ENCODE peak calls at places on chromosome 5, in six cellular contexts. T, O, Y, U, H and F are unnamed samples.

GRCh38 chr5:1293997-1294838 is 650 bp downstream of the TERT start:
- DNase-seq in H (no peak), Y (peak), U (no peak), O (no peak), T (no peak), F (no peak)

GRCh38 chr5:38889424-38889823 is 43.6 kb downstream of the OSMR start:
- DNase-seq in T (no peak), Y (no peak), O (no peak), U (no peak), H (no peak), F (no peak)

GRCh38 chr5:9390128-9390527 is 155.7 kb downstream of the SEMA5A start:
- DNase-seq in U (no peak), T (no peak), O (no peak), Y (no peak), H (no peak), F (no peak)

GRCh38 chr5:178150977-178151734 is 2.5 kb downstream of the NHP2 start:
- DNase-seq in Y (no peak), T (peak), U (no peak), H (no peak), O (no peak), F (no peak)

GRCh38 chr5:158752656-158752973 is 347.1 kb downstream of the EBF1 start:
- DNase-seq in O (no peak), H (no peak), Y (no peak), T (no peak), U (no peak), F (no peak)

GRCh38 chr5:165497707-165498106 is 1992.3 kb downstream of the MAT2B start:
- DNase-seq in O (no peak), T (peak), U (no peak), H (no peak), Y (peak), F (peak)

GRCh38 chr5:32153723-32154122 is 20.4 kb downstream of the GOLPH3 start:
- DNase-seq in O (peak), Y (no peak), U (no peak), H (no peak), T (peak), F (peak)

GRCh38 chr5:144504929-144505578 is 334.4 kb downstream of the KCTD16 start:
- DNase-seq in T (peak), H (no peak), O (no peak), Y (peak), U (no peak), F (no peak)

GRCh38 chr5:157359350-157359910 is 93.5 kb downstream of the CYFIP2 start:
- DNase-seq in T (peak), O (no peak), Y (no peak), H (no peak), U (no peak), F (no peak)

GRCh38 chr5:57442080-57442839 is 40.4 kb downstream of the ACTBL2 start:
- DNase-seq in H (peak), U (no peak), T (peak), Y (no peak), O (peak), F (peak)

GRCh38 chr5:610011-610743 is 2.0 kb upstream of the CEP72 start:
- DNase-seq in H (no peak), T (no peak), O (no peak), Y (no peak), U (no peak), F (no peak)

GRCh38 chr5:33679791-33680190 is 212.0 kb downstream of the ADAMTS12 start:
- DNase-seq in O (peak), Y (no peak), T (peak), U (no peak), H (no peak), F (peak)

GRCh38 chr5:129972774-129973173 is 68.5 kb downstream of the CHSY3 start:
- DNase-seq in T (peak), O (no peak), Y (no peak), H (no peak), U (no peak), F (no peak)

GRCh38 chr5:90473321-90474234 is 993 bp downstream of the MBLAC2 start:
- DNase-seq in T (peak), Y (peak), U (peak), H (no peak), O (peak), F (peak)

GRCh38 chr5:170892201-170892600 is 30.4 kb downstream of the RANBP17 start:
- DNase-seq in U (no peak), O (peak), Y (no peak), H (no peak), T (peak), F (peak)

GRCh38 chr5:58410441-58410840 is 49.4 kb downstream of the PLK2 start:
- DNase-seq in Y (no peak), H (peak), U (no peak), T (peak), O (peak), F (peak)

GRCh38 chr5:55234171-55234700 is 828 bp upstream of the CCNO start:
- DNase-seq in Y (peak), U (no peak), H (no peak), T (peak), O (peak), F (no peak)

GRCh38 chr5:148230240-148230639 is 8.1 kb upstream of the MARCOL start:
- DNase-seq in U (no peak), T (no peak), H (no peak), O (no peak), Y (no peak), F (no peak)

GRCh38 chr5:113035096-113035495 is 58.5 kb downstream of the DCP2 start:
- DNase-seq in H (no peak), O (no peak), T (no peak), Y (no peak), U (no peak), F (no peak)

GRCh38 chr5:124176692-124177091 is 569.7 kb downstream of the ZNF608 start:
- DNase-seq in T (peak), Y (no peak), O (no peak), H (no peak), U (peak), F (peak)

GRCh38 chr5:9125852-9126251 is 420.0 kb downstream of the SEMA5A start:
- DNase-seq in O (no peak), U (no peak), T (no peak), H (no peak), Y (no peak), F (no peak)

GRCh38 chr5:14167211-14167845 is 24.2 kb downstream of the TRIO start:
- DNase-seq in U (no peak), Y (no peak), T (peak), H (no peak), O (peak), F (peak)

GRCh38 chr5:150166193-150167162 is at the start of gene CDX1:
- DNase-seq in H (no peak), Y (no peak), U (no peak), T (no peak), O (no peak), F (no peak)

GRCh38 chr5:139688088-139688702 is 40.0 kb downstream of the CXXC5 start:
- DNase-seq in O (no peak), H (no peak), Y (no peak), U (no peak), T (no peak), F (no peak)

GRCh38 chr5:112186401-112186990 is 232.6 kb downstream of the EPB41L4A start:
- DNase-seq in Y (peak), H (no peak), U (no peak), O (peak), T (peak), F (peak)

GRCh38 chr5:67795781-67796477 is 419.6 kb upstream of the PIK3R1 start:
- DNase-seq in Y (no peak), H (no peak), O (peak), T (peak), U (no peak), F (no peak)

GRCh38 chr5:43019615-43020293 is 20.4 kb downstream of the ANXA2R start:
- DNase-seq in O (peak), U (peak), H (no peak), Y (peak), T (peak), F (peak)

GRCh38 chr5:76983468-76983867 is 30.6 kb downstream of the CRHBP start:
- DNase-seq in H (no peak), Y (no peak), U (no peak), O (no peak), T (peak), F (peak)

GRCh38 chr5:141680751-141681201 is 1.3 kb downstream of the ARAP3 start:
- DNase-seq in U (peak), O (no peak), H (no peak), T (no peak), Y (peak), F (peak)
- H3K4me3 ChIP-seq in U (peak), O (peak), H (peak), T (no peak), Y (peak), F (peak)

DNA sequence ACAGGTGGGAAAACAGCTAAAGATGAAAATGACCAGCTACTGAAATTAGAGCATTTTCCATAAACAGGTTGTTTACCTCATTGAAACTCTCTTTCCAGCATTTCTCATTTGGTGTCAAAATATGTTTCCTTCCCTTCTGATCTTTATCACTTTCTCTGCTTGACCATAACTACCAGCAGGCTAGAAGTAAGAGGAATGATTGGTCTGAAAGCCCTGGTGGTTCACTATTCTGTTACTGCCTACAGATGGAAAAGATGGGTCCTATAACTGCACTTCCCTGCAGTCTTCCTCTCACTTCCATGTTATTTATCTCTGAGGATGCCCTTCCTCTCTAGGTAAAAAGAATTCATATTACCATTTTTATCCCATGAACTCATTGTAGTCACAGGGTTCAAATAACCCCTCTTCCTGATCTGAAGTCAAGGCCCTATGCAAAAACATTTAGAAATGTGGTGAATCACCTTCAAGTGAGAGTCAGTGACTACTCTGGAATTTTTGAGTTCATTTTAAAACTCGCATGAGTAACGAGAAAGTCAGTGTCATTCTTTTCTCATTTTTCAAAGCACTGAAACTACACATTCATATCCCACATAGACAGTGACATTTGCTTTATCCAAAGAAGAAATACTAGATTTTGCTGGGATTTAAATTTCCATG is 51.6 kb downstream of the ZNF474 start:
- DNase-seq in Y (no peak), O (peak), T (peak), H (no peak), U (no peak), F (peak)
- H3K4me3 ChIP-seq in Y (no peak), O (no peak), T (no peak), H (peak), U (no peak), F (no peak)

DNA sequence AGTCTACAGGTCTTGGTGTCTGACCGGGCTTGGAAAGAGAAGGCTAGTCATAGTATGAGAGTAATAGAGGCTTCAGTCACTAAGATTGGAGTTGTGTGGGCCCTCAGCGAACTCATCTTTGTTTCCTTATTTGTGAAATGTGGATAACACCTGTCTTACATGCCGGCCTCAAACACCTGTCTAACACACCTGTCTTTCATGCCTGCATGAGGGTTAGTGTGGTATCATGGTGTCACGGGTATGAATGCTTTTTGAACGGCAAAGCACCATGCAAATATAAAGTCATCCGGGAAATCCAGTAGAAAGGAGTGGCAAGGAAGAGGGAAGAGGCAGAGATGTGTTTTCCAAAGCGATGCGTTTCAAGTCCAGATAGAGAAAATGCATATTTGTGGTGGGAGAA is 25.5 kb downstream of the GRAMD2B start:
- DNase-seq in U (no peak), H (no peak), O (no peak), Y (no peak), T (no peak), F (no peak)
- H3K4me3 ChIP-seq in U (no peak), H (no peak), O (no peak), Y (no peak), T (no peak), F (no peak)

DNA sequence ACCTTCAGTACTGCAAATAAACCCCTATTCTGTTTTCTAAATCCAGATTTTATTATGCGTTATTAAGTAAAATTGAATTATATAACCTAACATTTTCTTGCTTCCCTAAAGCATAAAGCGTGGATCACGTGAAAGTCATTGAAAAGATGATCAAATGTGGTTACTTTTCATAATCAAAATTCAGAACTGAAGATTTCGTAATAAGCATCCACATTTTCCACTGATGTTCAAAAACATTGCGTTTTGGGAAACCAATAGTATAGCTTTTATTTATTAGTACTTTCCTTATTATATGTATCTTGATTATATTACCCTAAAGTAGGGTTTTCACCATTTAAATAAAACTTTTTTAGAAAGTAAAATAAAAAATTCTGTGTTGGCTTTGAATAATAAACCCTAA is 1.8 kb downstream of the SLF1 start:
- DNase-seq in H (no peak), T (no peak), O (no peak), U (no peak), Y (no peak), F (no peak)
- H3K4me3 ChIP-seq in H (no peak), T (no peak), O (no peak), U (peak), Y (no peak), F (no peak)

GRCh38 chr5:17992296-17992695 is 358.0 kb downstream of the TAF11L14 start:
- DNase-seq in Y (no peak), O (no peak), H (no peak), U (no peak), T (no peak), F (no peak)

GRCh38 chr5:17990168-17990567 is 355.9 kb downstream of the TAF11L14 start:
- DNase-seq in O (no peak), Y (no peak), T (no peak), H (no peak), U (no peak), F (no peak)

GRCh38 chr5:18000744-18001143 is 366.5 kb downstream of the TAF11L14 start:
- DNase-seq in T (no peak), H (no peak), O (no peak), U (no peak), Y (no peak), F (no peak)

GRCh38 chr5:17991775-17992174 is 357.5 kb downstream of the TAF11L14 start:
- DNase-seq in U (no peak), H (no peak), Y (no peak), O (peak), T (no peak), F (no peak)

DNA sequence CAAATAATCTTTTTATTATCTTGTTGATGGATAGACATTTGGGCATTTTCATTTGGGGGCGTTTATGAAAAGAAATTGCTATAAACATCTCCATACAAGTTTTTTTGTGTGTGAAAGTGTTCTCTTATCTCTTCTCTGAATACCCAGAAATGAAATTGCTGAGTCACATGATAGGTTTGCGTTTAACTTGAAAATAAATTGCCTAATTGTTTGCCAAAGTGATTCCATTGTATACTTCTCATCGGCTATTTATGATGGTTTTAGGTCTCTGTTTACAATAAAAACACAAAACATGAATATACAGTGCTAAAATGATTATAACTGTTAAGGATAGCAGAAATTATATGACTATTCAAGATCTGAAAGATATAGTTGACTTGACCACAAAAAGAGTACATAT is 361.7 kb downstream of the TAF11L14 start:
- DNase-seq in T (no peak), U (no peak), H (no peak), O (no peak), Y (no peak), F (no peak)
- H3K4me3 ChIP-seq in T (no peak), U (no peak), H (no peak), O (no peak), Y (no peak), F (no peak)

GRCh38 chr5:151772029-151772867 is 494 bp downstream of the G3BP1 start:
- DNase-seq in T (peak), H (no peak), U (peak), O (peak), Y (peak), F (peak)

GRCh38 chr5:151771259-151772028 is at the start of gene G3BP1:
- DNase-seq in T (peak), Y (peak), O (peak), H (peak), U (peak), F (peak)

GRCh38 chr5:151764801-151765200 is 6.4 kb upstream of the ATOX1 start:
- DNase-seq in O (no peak), U (no peak), Y (no peak), H (no peak), T (no peak), F (no peak)

GRCh38 chr5:151770383-151771258 is 1.1 kb upstream of the G3BP1 start:
- DNase-seq in T (peak), U (peak), Y (peak), H (no peak), O (peak), F (peak)

GRCh38 chr5:151766975-151767374 is 4.8 kb upstream of the G3BP1 start:
- DNase-seq in U (no peak), O (no peak), T (no peak), Y (no peak), H (no peak), F (no peak)
- H3K4me3 ChIP-seq in U (no peak), O (no peak), T (no peak), Y (no peak), H (no peak), F (no peak)

DNA sequence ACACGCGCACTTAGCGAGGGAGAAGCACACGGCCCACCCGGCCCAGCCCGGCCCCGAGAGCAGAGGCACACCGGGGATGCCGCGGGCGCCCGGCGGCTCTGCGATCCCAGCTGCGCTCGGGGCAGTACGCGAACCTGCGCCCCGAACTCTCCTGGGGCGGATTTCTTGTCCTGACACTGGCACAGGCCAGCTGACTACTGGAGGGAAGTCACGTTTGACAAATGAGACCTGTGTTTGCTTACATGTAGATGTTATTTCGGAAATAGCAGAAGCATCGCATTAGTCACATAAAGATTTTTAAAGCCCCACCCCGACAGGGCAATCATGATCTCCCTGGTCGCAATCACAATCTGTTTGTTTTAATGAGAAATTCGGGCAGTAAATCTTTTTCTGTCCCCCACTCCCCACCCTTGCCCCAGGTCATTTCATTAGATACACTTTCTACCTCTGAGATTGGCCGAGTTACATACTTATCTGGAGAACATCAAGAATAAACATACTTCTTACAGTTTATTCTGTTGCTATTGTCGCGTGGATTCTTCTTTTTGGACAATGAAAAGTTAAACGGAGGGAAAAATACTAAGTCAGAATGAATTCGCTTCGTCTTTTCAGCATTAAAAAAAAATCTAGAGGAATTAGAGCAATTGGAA is 518.9 kb downstream of the CTNND2 start:
- DNase-seq in T (peak), U (no peak), O (no peak), H (no peak), Y (no peak), F (no peak)
- H3K4me3 ChIP-seq in T (peak), U (peak), O (peak), H (peak), Y (no peak), F (no peak)

DNA sequence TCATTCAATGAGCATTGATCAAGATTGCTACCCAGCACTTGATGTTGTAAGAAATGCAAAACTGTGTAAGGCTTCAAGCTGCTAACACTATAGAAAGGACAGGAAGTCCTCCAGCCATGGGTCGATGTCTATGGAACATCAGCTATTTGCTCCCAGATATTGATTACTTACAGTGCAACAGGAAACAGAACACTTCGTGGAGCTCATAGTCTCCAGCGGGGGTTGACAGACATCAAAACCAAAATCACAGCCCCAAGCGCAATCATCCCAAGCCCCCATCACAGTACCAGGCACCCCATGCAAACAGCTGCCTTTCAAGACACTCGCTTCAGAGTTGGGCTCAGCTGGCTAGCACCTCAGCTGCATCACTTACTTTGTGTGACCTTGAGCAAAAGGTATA is 26.8 kb upstream of the DUSP1 start:
- DNase-seq in T (no peak), H (no peak), U (no peak), O (no peak), Y (no peak), F (no peak)
- H3K4me3 ChIP-seq in T (no peak), H (peak), U (no peak), O (no peak), Y (no peak), F (no peak)